ENCODE peak calls at places on chromosomes 1 and 21, in ten cellular contexts. Y is GM19239; V is NCI-H146; B is adipocyte; S is memory B cell; J is amniotic epithelial cell; R is stimulated activated naive CD8-positive, alpha-beta T cell treated with anti-CD3 and anti-CD28 coated beads, Interleukin-15, amount 100 ng/mL, for 72 hours; X is SW 1271; L is RCC 7860; O is stimulated activated CD4-positive, alpha-beta T cell treated with anti-CD3 and anti-CD28 coated beads, TNF-alpha, amount 100 ng/mL, for 48 hours. F is an unnamed sample.
A peak's percentile ranks its signal among the peaks of the same experiment; 100 is the strongest.

GRCh38 chr1:34927316-34927715 is 2.1 kb downstream of the DLGAP3 start:
- DNase-seq in Y (no peak), V (no peak), B (no peak), S (no peak), J (no peak), R (no peak), X (no peak), L (no peak), O (no peak), F (no peak)

GRCh38 chr1:222452031-222452430 is 95.9 kb downstream of the HHIPL2 start:
- DNase-seq in Y (no peak), V (no peak), B (no peak), S (no peak), J (no peak), R (no peak), X (no peak), L (no peak), O (no peak), F (no peak)

GRCh38 chr1:103457856-103458255 is 67.6 kb upstream of the RNPC3 start:
- DNase-seq in Y (no peak), V (no peak), B (no peak), S (no peak), J (no peak), R (no peak), X (no peak), L (no peak), O (no peak), F (no peak)

GRCh38 chr1:230815277-230815676 is 53.0 kb downstream of the C1orf198 start:
- DNase-seq in Y (no peak), V (no peak), B (no peak), S (no peak), J (no peak), R (no peak), X (no peak), L (no peak), O (no peak), F (no peak)

GRCh38 chr1:43582162-43582566 is 51.5 kb downstream of the PTPRF start:
- DNase-seq in Y (no peak), V (peak; percentile 48), B (peak; percentile 75), S (no peak), J (peak; percentile 94), R (peak; percentile 65), X (peak; percentile 38), L (peak; percentile 97), O (peak; percentile 15), F (peak; percentile 11)

GRCh38 chr21:31732538-31732864 is 583 bp upstream of the SCAF4 start:
- DNase-seq in Y (no peak), V (no peak), B (no peak), S (no peak), J (no peak), R (no peak), X (no peak), L (no peak), O (no peak), F (no peak)

GRCh38 chr1:91929246-91929645 is 20.0 kb upstream of the BRDT start:
- DNase-seq in Y (no peak), V (no peak), B (peak; percentile 59), S (no peak), J (peak; percentile 49), R (no peak), X (no peak), L (no peak), O (no peak), F (no peak)

GRCh38 chr1:109639841-109640184 is 16.1 kb upstream of the GSTM4 start:
- DNase-seq in Y (no peak), V (no peak), B (no peak), S (no peak), J (no peak), R (no peak), X (no peak), L (no peak), O (no peak), F (no peak)

GRCh38 chr1:164885311-164885710 is 326.3 kb downstream of the PBX1 start:
- DNase-seq in Y (no peak), V (no peak), B (no peak), S (no peak), J (no peak), R (no peak), X (no peak), L (no peak), O (no peak), F (no peak)

GRCh38 chr1:93597697-93598096 is 83.9 kb downstream of the BCAR3 start:
- DNase-seq in Y (no peak), V (no peak), B (no peak), S (no peak), J (no peak), R (no peak), X (no peak), L (no peak), O (no peak), F (no peak)

GRCh38 chr1:205493241-205494085 is 11.0 kb upstream of the CDK18 start:
- DNase-seq in Y (no peak), V (no peak), B (peak; percentile 77), S (no peak), J (peak; percentile 82), R (peak; percentile 28), X (no peak), L (peak; percentile 65), O (no peak), F (no peak)

GRCh38 chr1:207565546-207566468 is 69.8 kb downstream of the CR1 start:
- DNase-seq in Y (no peak), V (no peak), B (peak; percentile 46), S (no peak), J (peak; percentile 5), R (no peak), X (no peak), L (no peak), O (no peak), F (no peak)

GRCh38 chr1:23384312-23385058 is 14.8 kb upstream of the ZNF436 start:
- DNase-seq in Y (no peak), V (no peak), B (peak; percentile 7), S (no peak), J (peak; percentile 97), R (no peak), X (no peak), L (peak; percentile 85), O (no peak), F (no peak)

GRCh38 chr1:185317886-185318310 is 855 bp upstream of the IVNS1ABP start:
- DNase-seq in Y (peak; percentile 60), V (peak; percentile 57), B (peak; percentile 35), S (no peak), J (peak; percentile 28), R (peak; percentile 86), X (no peak), L (no peak), O (peak; percentile 57), F (peak; percentile 69)

GRCh38 chr1:183633676-183634343 is 1.8 kb downstream of the ARPC5 start:
- DNase-seq in Y (no peak), V (peak; percentile 42), B (peak; percentile 88), S (no peak), J (peak; percentile 93), R (peak; percentile 24), X (no peak), L (peak; percentile 76), O (no peak), F (no peak)

GRCh38 chr21:32861871-32862270 is 90.3 kb upstream of the PAXBP1 start:
- DNase-seq in Y (no peak), V (no peak), B (peak; percentile 73), S (no peak), J (peak; percentile 12), R (no peak), X (no peak), L (no peak), O (no peak), F (no peak)

GRCh38 chr21:41479686-41480085 is 28.3 kb downstream of the TMPRSS2 start:
- DNase-seq in Y (no peak), V (no peak), B (no peak), S (no peak), J (no peak), R (no peak), X (no peak), L (no peak), O (no peak), F (no peak)

GRCh38 chr21:15992171-15992570 is 262.4 kb downstream of the USP25 start:
- DNase-seq in Y (no peak), V (no peak), B (no peak), S (no peak), J (no peak), R (no peak), X (no peak), L (peak; percentile 69), O (no peak), F (no peak)

GRCh38 chr1:218499021-218499691 is 154.0 kb downstream of the TGFB2 start:
- DNase-seq in Y (no peak), V (no peak), B (peak; percentile 80), S (no peak), J (peak; percentile 89), R (no peak), X (no peak), L (peak; percentile 84), O (no peak), F (no peak)

GRCh38 chr1:113153116-113153803 is 80.3 kb downstream of the LRIG2 start:
- DNase-seq in Y (no peak), V (peak; percentile 38), B (no peak), S (no peak), J (peak; percentile 37), R (no peak), X (no peak), L (peak; percentile 29), O (no peak), F (no peak)

GRCh38 chr1:94033849-94034248 is 87.1 kb downstream of the ABCA4 start:
- DNase-seq in Y (no peak), V (no peak), B (peak; percentile 51), S (no peak), J (peak; percentile 19), R (no peak), X (no peak), L (no peak), O (no peak), F (no peak)

GRCh38 chr1:21334214-21335087 is 44.2 kb upstream of the ECE1 start:
- DNase-seq in Y (peak; percentile 75), V (no peak), B (peak; percentile 85), S (peak; percentile 70), J (peak; percentile 96), R (peak; percentile 86), X (peak; percentile 57), L (peak; percentile 95), O (no peak), F (peak; percentile 79)

GRCh38 chr1:163747855-163748254 is 426.1 kb downstream of the NUF2 start:
- DNase-seq in Y (no peak), V (no peak), B (no peak), S (no peak), J (no peak), R (no peak), X (no peak), L (no peak), O (no peak), F (no peak)

GRCh38 chr1:39196244-39197215 is 8.0 kb upstream of the MACF1 start:
- DNase-seq in Y (no peak), V (no peak), B (peak; percentile 46), S (no peak), J (peak; percentile 51), R (peak; percentile 61), X (no peak), L (peak; percentile 74), O (no peak), F (peak; percentile 45)

GRCh38 chr1:28860332-28861073 is 48.5 kb downstream of the OPRD1 start:
- DNase-seq in Y (peak; percentile 58), V (no peak), B (no peak), S (no peak), J (peak; percentile 57), R (no peak), X (no peak), L (peak; percentile 100), O (no peak), F (no peak)

GRCh38 chr21:32978346-32979270 is 47.1 kb upstream of the OLIG2 start:
- DNase-seq in Y (no peak), V (no peak), B (no peak), S (no peak), J (no peak), R (no peak), X (no peak), L (no peak), O (no peak), F (no peak)

GRCh38 chr21:33025471-33026298 is at the start of gene OLIG2:
- DNase-seq in Y (no peak), V (no peak), B (no peak), S (no peak), J (no peak), R (no peak), X (no peak), L (no peak), O (no peak), F (no peak)

GRCh38 chr1:8353386-8353785 is 35.5 kb downstream of the SLC45A1 start:
- DNase-seq in Y (no peak), V (no peak), B (no peak), S (no peak), J (no peak), R (no peak), X (no peak), L (no peak), O (no peak), F (no peak)